ENCODE peak calls at places on chromosomes 2 and 18, in six cellular contexts. D, X, C, M, A and V are unnamed samples.

GRCh38 chr2:88832256-88832991 is 141.0 kb downstream of the RPIA start:
- DNase-seq in M (no peak), D (no peak), X (no peak), A (no peak), C (no peak), V (no peak)

GRCh38 chr2:197134206-197134605 is 176.4 kb downstream of the ANKRD44 start:
- DNase-seq in C (no peak), D (no peak), A (no peak), M (no peak), X (no peak), V (no peak)

GRCh38 chr2:186136860-186137259 is 349.2 kb upstream of the ZC3H15 start:
- DNase-seq in C (no peak), A (no peak), X (no peak), D (no peak), M (no peak), V (no peak)

GRCh38 chr18:49855711-49856110 is 42.4 kb upstream of the ACAA2 start:
- DNase-seq in C (no peak), M (no peak), X (no peak), A (no peak), D (no peak), V (no peak)

GRCh38 chr2:124024491-124025348 is at the start of gene CNTNAP5:
- DNase-seq in D (peak), C (peak), M (no peak), X (no peak), A (peak), V (no peak)

GRCh38 chr2:142435847-142436246 is 305.0 kb upstream of the LRP1B start:
- DNase-seq in A (no peak), X (no peak), M (no peak), D (no peak), C (no peak), V (no peak)

GRCh38 chr2:109264595-109265328 is 135.8 kb downstream of the SH3RF3 start:
- DNase-seq in M (no peak), D (no peak), X (no peak), A (no peak), C (no peak), V (no peak)

GRCh38 chr18:75211002-75211621 is 515 bp downstream of the TSHZ1 start:
- DNase-seq in X (no peak), A (peak), D (no peak), C (no peak), M (no peak), V (no peak)

GRCh38 chr18:55144226-55144625 is 185.0 kb upstream of the CCDC68 start:
- DNase-seq in C (no peak), A (no peak), M (no peak), D (no peak), X (no peak), V (no peak)

GRCh38 chr18:74373428-74373827 is 57.8 kb downstream of the C18orf63 start:
- DNase-seq in A (no peak), C (no peak), D (no peak), X (no peak), M (no peak), V (no peak)

GRCh38 chr2:173193925-173194324 is 118.3 kb downstream of the MAP3K20 start:
- DNase-seq in C (no peak), M (no peak), A (no peak), X (no peak), D (no peak), V (no peak)

GRCh38 chr2:109711230-109712125 is 82.6 kb upstream of the RGPD5 start:
- DNase-seq in A (no peak), D (no peak), X (no peak), C (no peak), M (no peak), V (no peak)

GRCh38 chr2:98839292-98839691 is 96.7 kb downstream of the CRACDL start:
- DNase-seq in D (no peak), A (no peak), X (no peak), C (no peak), M (no peak), V (no peak)

GRCh38 chr2:33084433-33084832 is 137.7 kb downstream of the LTBP1 start:
- DNase-seq in C (no peak), X (no peak), A (no peak), D (no peak), M (no peak), V (no peak)

GRCh38 chr18:62070306-62070705 is 116.5 kb downstream of the PIGN start:
- DNase-seq in M (no peak), A (no peak), X (no peak), C (no peak), D (no peak), V (no peak)

GRCh38 chr2:5691659-5692529 is at the start of gene SOX11:
- DNase-seq in A (peak), M (peak), D (peak), C (no peak), X (no peak), V (no peak)

GRCh38 chr2:551621-552020 is 125.6 kb downstream of the TMEM18 start:
- DNase-seq in X (no peak), M (no peak), D (peak), C (no peak), A (no peak), V (no peak)

GRCh38 chr2:37570773-37571570 is 100.5 kb downstream of the CDC42EP3 start:
- DNase-seq in M (no peak), A (no peak), D (peak), X (no peak), C (no peak), V (no peak)

GRCh38 chr18:79559121-79559835 is 120.3 kb upstream of the CTDP1 start:
- DNase-seq in A (no peak), M (no peak), D (no peak), X (no peak), C (no peak), V (no peak)

GRCh38 chr2:62731275-62731674 is 25.8 kb downstream of the EHBP1 start:
- DNase-seq in C (no peak), D (no peak), X (no peak), M (no peak), A (no peak), V (no peak)

GRCh38 chr2:236875906-236876505 is 209.7 kb upstream of the COPS8 start:
- DNase-seq in X (no peak), C (no peak), M (no peak), A (peak), D (no peak), V (peak)

GRCh38 chr2:11573418-11574175 is 39.8 kb downstream of the GREB1 start:
- DNase-seq in A (no peak), X (no peak), D (no peak), C (no peak), M (no peak), V (no peak)

GRCh38 chr2:203170502-203170901 is 68.3 kb upstream of the CYP20A1 start:
- DNase-seq in C (no peak), X (no peak), M (no peak), A (no peak), D (no peak), V (no peak)
- TF ChIP-seq POLR2AphosphoS5 in C (no peak), X (no peak), M (no peak), A (no peak), D (no peak), V (no peak)

GRCh38 chr2:233185963-233186362 is 65.5 kb upstream of the ATG16L1 start:
- DNase-seq in C (no peak), D (no peak), M (no peak), A (no peak), X (no peak), V (no peak)
- TF ChIP-seq POLR2AphosphoS5 in C (no peak), D (no peak), M (no peak), A (no peak), X (no peak), V (no peak)

GRCh38 chr2:211692689-211693088 is 845.9 kb downstream of the ERBB4 start:
- DNase-seq in D (no peak), C (no peak), X (no peak), M (no peak), A (no peak), V (no peak)
- TF ChIP-seq POLR2AphosphoS5 in D (no peak), C (no peak), X (no peak), M (no peak), A (no peak), V (no peak)

GRCh38 chr2:47906261-47907096 is at the start of gene FBXO11:
- DNase-seq in C (peak), X (peak), A (peak), D (peak), M (peak), V (peak)

GRCh38 chr2:47905454-47906260 is 641 bp downstream of the FBXO11 start:
- DNase-seq in D (peak), C (peak), X (no peak), M (peak), A (peak), V (peak)

GRCh38 chr2:47903781-47904447 is 2.4 kb downstream of the FBXO11 start:
- DNase-seq in X (no peak), M (no peak), A (no peak), C (no peak), D (no peak), V (no peak)

GRCh38 chr2:47907097-47907781 is 941 bp upstream of the FBXO11 start:
- DNase-seq in X (no peak), M (peak), D (no peak), A (no peak), C (peak), V (peak)

DNA sequence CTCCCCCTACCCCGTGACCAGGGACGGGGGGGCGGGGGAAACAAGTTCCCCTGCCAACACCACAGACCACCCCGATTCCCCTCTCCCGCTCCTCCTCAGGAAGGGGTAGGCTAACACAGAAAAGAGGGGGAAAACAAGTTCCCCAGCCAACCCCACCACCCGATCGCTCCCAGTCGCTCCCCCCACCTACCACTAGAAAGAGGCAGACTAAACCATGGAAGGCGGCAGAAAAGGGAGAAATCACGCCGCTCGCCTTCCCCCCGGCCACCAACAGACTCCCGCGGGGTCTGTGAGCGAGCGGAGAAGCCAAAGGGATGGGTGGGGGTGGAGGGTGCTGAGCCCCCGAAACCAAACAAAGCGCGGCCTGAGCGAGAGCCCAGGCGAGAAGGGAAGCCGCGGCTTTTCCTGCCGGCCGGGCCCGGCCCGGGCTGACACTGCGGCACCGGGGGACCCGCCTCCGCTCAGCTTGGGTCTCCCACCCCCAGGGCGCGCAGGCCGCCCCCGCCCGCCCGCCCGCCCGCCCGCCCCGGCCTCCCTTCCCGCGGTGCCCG is 1.3 kb downstream of the FBXO11 start:
- DNase-seq in X (no peak), M (peak), D (peak), A (no peak), C (peak), V (peak)
- TF ChIP-seq POLR2AphosphoS5 in X (no peak), M (no peak), D (no peak), A (peak), C (no peak), V (no peak)

DNA sequence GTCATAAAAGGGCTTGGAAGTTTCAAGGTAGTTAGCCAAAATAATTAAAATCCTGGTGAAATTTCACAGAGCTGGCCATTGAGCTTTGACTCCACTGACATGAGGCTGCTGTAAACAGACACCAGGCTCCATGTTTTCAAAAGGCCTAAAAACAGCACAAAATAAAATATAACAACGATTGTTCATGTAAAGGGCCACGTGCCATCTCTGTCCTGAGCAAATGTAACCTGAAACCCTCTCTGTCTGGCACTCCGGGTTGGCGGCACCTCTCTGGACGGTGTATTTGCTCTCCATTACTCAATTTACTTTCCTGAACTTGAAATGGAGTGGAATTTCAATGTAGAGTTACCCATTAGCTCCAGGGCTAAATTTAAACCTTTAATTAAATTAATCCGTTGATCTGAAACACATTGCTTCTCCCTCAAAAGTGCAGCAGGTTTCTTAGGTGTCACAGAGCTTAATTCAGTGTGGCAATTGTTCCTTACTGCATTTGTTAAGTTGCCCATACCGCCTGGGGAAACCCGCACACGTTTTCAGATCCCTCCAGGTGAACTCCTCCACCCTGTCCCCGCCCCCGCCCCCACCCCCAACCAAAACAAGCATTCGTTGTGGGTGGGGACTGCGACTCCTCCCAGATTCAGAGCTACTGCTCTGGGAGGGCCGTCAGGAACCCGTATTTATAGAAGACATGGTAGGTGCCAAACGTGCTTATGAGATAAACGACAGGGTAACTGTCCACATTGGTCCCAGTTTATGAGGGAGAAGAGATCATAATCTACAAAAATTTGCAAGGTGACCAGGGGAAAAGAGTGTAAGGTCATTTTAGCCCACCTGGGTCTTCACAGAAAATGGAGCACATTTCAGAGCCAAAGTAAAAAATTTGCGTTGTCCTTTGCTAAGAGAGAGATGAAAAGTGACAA is 1.2 kb upstream of the CABLES1 start:
- DNase-seq in X (peak), M (peak), A (no peak), C (peak), D (peak), V (peak)
- TF ChIP-seq POLR2AphosphoS5 in X (peak), M (no peak), A (peak), C (peak), D (no peak), V (peak)

GRCh38 chr2:97673187-97673914 is 3.8 kb downstream of the C2orf92 start:
- DNase-seq in A (no peak), M (no peak), C (no peak), D (no peak), X (no peak), V (no peak)
- TF ChIP-seq POLR2AphosphoS5 in A (no peak), M (no peak), C (no peak), D (no peak), X (no peak), V (no peak)

GRCh38 chr2:240250150-240250984 is 109.9 kb upstream of the OTOS start:
- DNase-seq in D (no peak), X (no peak), C (peak), M (no peak), A (no peak), V (no peak)

GRCh38 chr2:240252191-240252871 is 111.9 kb upstream of the OTOS start:
- DNase-seq in X (no peak), A (peak), M (no peak), D (peak), C (peak), V (no peak)

GRCh38 chr2:240250985-240251847 is 110.8 kb upstream of the OTOS start:
- DNase-seq in D (peak), X (peak), C (peak), M (peak), A (peak), V (peak)

GRCh38 chr2:240252872-240253511 is 112.5 kb upstream of the OTOS start:
- DNase-seq in X (no peak), M (no peak), C (no peak), A (peak), D (peak), V (no peak)

DNA sequence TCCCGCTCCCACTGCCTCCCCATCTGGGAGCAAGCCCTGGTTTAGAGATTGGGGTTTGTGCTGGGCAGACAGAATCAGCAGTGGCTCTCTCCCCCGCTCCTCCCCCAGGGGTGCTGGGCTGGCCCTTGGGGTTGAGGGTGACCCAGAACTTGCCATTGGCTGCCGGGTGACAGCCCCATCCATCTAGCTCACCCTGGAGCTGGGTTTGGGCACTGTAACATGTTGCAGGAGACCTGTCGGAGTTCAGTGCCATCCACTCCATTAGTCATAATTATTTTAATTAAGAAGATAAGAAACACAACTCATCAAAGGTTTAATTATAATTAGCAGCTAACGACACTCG is 111.4 kb upstream of the OTOS start:
- DNase-seq in M (no peak), C (peak), A (peak), D (no peak), X (no peak), V (no peak)
- TF ChIP-seq POLR2AphosphoS5 in M (no peak), C (no peak), A (no peak), D (no peak), X (no peak), V (no peak)

GRCh38 chr2:127575941-127576432 is 40.5 kb downstream of the MYO7B start:
- DNase-seq in X (no peak), M (no peak), A (no peak), C (peak), D (no peak), V (no peak)

GRCh38 chr2:127575185-127575765 is 39.8 kb downstream of the MYO7B start:
- DNase-seq in C (peak), A (no peak), M (no peak), D (no peak), X (no peak), V (no peak)

GRCh38 chr2:127573298-127573697 is 37.8 kb downstream of the MYO7B start:
- DNase-seq in X (no peak), D (no peak), C (peak), M (no peak), A (no peak), V (no peak)

GRCh38 chr2:127573771-127574170 is 38.3 kb downstream of the MYO7B start:
- DNase-seq in M (no peak), C (peak), D (no peak), X (no peak), A (no peak), V (no peak)

GRCh38 chr2:127574656-127575055 is 39.2 kb downstream of the MYO7B start:
- DNase-seq in M (no peak), D (no peak), X (no peak), A (no peak), C (peak), V (no peak)
- TF ChIP-seq POLR2AphosphoS5 in M (no peak), D (no peak), X (no peak), A (no peak), C (no peak), V (no peak)